ENCODE peak calls at places on chromosomes 4 and X, in five cellular contexts. K is ovary, P is neuronal stem cell, G is fibroblast of lung, O is stomach. U is an unnamed sample. For H3K27me3, the result is how much of the 10 kb centered on the place peaks cover.

GRCh38 chr4:54234497-54235205 is 5.6 kb downstream of the PDGFRA start:
- DNase-seq in K (no peak), P (peak), G (no peak), O (no peak), U (no peak)

GRCh38 chr4:80610199-80610598 is 274.7 kb downstream of the CFAP299 start:
- DNase-seq in K (no peak), P (no peak), G (no peak), O (no peak), U (no peak)

GRCh38 chrX:70013483-70014222 is 36.1 kb downstream of the AWAT2 start:
- DNase-seq in K (no peak), P (no peak), G (peak), O (peak), U (no peak)

GRCh38 chr4:100075056-100075455 is 115.2 kb downstream of the DDIT4L start:
- DNase-seq in K (no peak), P (no peak), G (no peak), O (no peak), U (no peak)

GRCh38 chr4:2761035-2761923 is 5.1 kb upstream of the TNIP2 start:
- DNase-seq in K (no peak), P (no peak), G (no peak), O (peak), U (no peak)

GRCh38 chr4:94532016-94532789 is 80.5 kb downstream of the PDLIM5 start:
- DNase-seq in K (no peak), P (no peak), G (peak), O (no peak), U (no peak)

GRCh38 chr4:134018845-134019244 is 182.7 kb downstream of the PABPC4L start:
- DNase-seq in K (no peak), P (no peak), G (no peak), O (no peak), U (no peak)

GRCh38 chr4:2428496-2429213 is 9.9 kb downstream of the CFAP99 start:
- DNase-seq in K (no peak), P (no peak), G (no peak), O (no peak), U (no peak)

GRCh38 chrX:19678941-19679340 is 163.6 kb upstream of the MAP3K15 start:
- DNase-seq in K (no peak), P (no peak), G (no peak), O (no peak), U (peak)

GRCh38 chr4:139503622-139504166 is 49.8 kb downstream of the RAB33B start:
- DNase-seq in K (no peak), P (no peak), G (no peak), O (no peak), U (no peak)

GRCh38 chr4:145034727-145035211 is 63.2 kb downstream of the ANAPC10 start:
- DNase-seq in K (no peak), P (no peak), G (peak), O (no peak), U (no peak)

GRCh38 chr4:92304636-92305035 is 870 bp downstream of the GRID2 start:
- DNase-seq in K (no peak), P (peak), G (peak), O (no peak), U (no peak)

GRCh38 chr4:137000432-137000831 is 531.9 kb downstream of the PCDH18 start:
- DNase-seq in K (no peak), P (no peak), G (no peak), O (no peak), U (no peak)

GRCh38 chr4:176044589-176044951 is 21.1 kb upstream of the WDR17 start:
- DNase-seq in K (no peak), P (no peak), G (peak), O (no peak), U (no peak)

GRCh38 chr4:73947239-73947985 is 34.4 kb downstream of the PF4 start:
- DNase-seq in K (no peak), P (no peak), G (no peak), O (no peak), U (no peak)

GRCh38 chrX:115521717-115522116 is 39.3 kb upstream of the PLS3 start:
- DNase-seq in K (no peak), P (no peak), G (no peak), O (no peak), U (no peak)

GRCh38 chr4:88672987-88673386 is 24.6 kb downstream of the NAP1L5 start:
- DNase-seq in K (no peak), P (no peak), G (peak), O (peak), U (peak)

GRCh38 chr4:80918004-80918403 is 112.5 kb upstream of the BMP3 start:
- DNase-seq in K (no peak), P (no peak), G (peak), O (no peak), U (no peak)

GRCh38 chr4:2095236-2096072 is 36.3 kb downstream of the NAT8L start:
- DNase-seq in K (no peak), P (no peak), G (no peak), O (no peak), U (no peak)

GRCh38 chrX:28205126-28205525 is 223.9 kb upstream of the DCAF8L1 start:
- DNase-seq in K (no peak), P (no peak), G (peak), O (no peak), U (no peak)

GRCh38 chrX:55007633-55008032 is 7.5 kb downstream of the APEX2 start:
- DNase-seq in K (peak), P (no peak), G (peak), O (peak), U (no peak)
- H3K27ac ChIP-seq in K (no peak), P (no peak), G (no peak), O (peak), U (no peak)

GRCh38 chr4:108119199-108119800 is 49.4 kb downstream of the LEF1 start:
- DNase-seq in K (no peak), P (no peak), G (no peak), O (no peak), U (no peak)
- H3K4me3 ChIP-seq in K (no peak), P (no peak), G (no peak), O (no peak), U (no peak)

GRCh38 chr4:8583655-8584025 is 3.4 kb downstream of the GPR78 start:
- DNase-seq in K (no peak), P (no peak), G (no peak), O (no peak), U (no peak)
- H3K27me3 ChIP-seq in K (under half), P (under half), G (under half), O (under half), U (under half)

GRCh38 chrX:12948495-12948894 is 26.4 kb upstream of the TMSB4X start:
- DNase-seq in K (no peak), P (no peak), G (no peak), O (no peak), U (no peak)

GRCh38 chrX:12949205-12949926 is 25.5 kb upstream of the TMSB4X start:
- DNase-seq in K (no peak), P (no peak), G (no peak), O (no peak), U (no peak)

GRCh38 chrX:12950851-12951589 is 23.9 kb upstream of the TMSB4X start:
- DNase-seq in K (no peak), P (no peak), G (no peak), O (peak), U (peak)

GRCh38 chrX:12951590-12951965 is 23.3 kb upstream of the TMSB4X start:
- DNase-seq in K (no peak), P (no peak), G (no peak), O (no peak), U (no peak)

GRCh38 chrX:12949927-12950656 is 24.8 kb upstream of the TMSB4X start:
- DNase-seq in K (peak), P (no peak), G (peak), O (peak), U (peak)
- H3K27ac ChIP-seq in K (no peak), P (no peak), G (peak), O (peak), U (peak)

U was measured in CD8-positive, alpha-beta memory T cell.